ENCODE peak calls at places on chromosomes 4 and X, in six cellular contexts. L is prostate gland, T is breast epithelium, N is endothelial cell of umbilical vein, D is suprapubic skin, H is SK-N-SH. Z is an unnamed sample.

GRCh38 chrX:98362630-98363029 is 1478.9 kb downstream of the RPA4 start:
- DNase-seq in L (no peak), D (no peak), N (no peak), T (no peak), H (no peak), Z (no peak)

GRCh38 chr4:13535708-13536361 is 8.5 kb downstream of the NKX3-2 start:
- DNase-seq in T (no peak), D (no peak), L (no peak), N (no peak), H (peak; percentile 52), Z (no peak)

GRCh38 chrX:20418379-20418778 is 151.7 kb upstream of the RPS6KA3 start:
- DNase-seq in D (no peak), L (no peak), N (no peak), H (no peak), T (no peak), Z (no peak)

GRCh38 chr4:103100691-103101090 is 1.1 kb upstream of the BDH2 start:
- DNase-seq in D (no peak), H (no peak), N (no peak), L (no peak), T (no peak), Z (no peak)

GRCh38 chr4:21819086-21819485 is 129.5 kb downstream of the KCNIP4 start:
- DNase-seq in L (no peak), T (no peak), D (no peak), H (no peak), N (peak; percentile 55), Z (no peak)

GRCh38 chr4:56512166-56512565 is 6.6 kb downstream of the ARL9 start:
- DNase-seq in N (no peak), T (no peak), L (no peak), H (no peak), D (no peak), Z (no peak)

GRCh38 chrX:129653985-129654651 is 638 bp downstream of the APLN start:
- DNase-seq in H (peak; percentile 74), L (no peak), T (no peak), D (no peak), N (no peak), Z (peak; percentile 40)

GRCh38 chr4:3402409-3403103 is 39.2 kb upstream of the HGFAC start:
- DNase-seq in N (no peak), T (no peak), H (no peak), D (no peak), L (no peak), Z (no peak)

GRCh38 chr4:6500481-6501135 is 28.2 kb upstream of the PPP2R2C start:
- DNase-seq in H (no peak), L (no peak), N (no peak), T (no peak), D (peak; percentile 43), Z (no peak)

GRCh38 chr4:3342182-3342854 is 49.5 kb downstream of the RGS12 start:
- DNase-seq in H (no peak), N (peak; percentile 81), T (peak; percentile 15), L (no peak), D (no peak), Z (no peak)

GRCh38 chrX:19110642-19111041 is 11.6 kb downstream of the ADGRG2 start:
- DNase-seq in T (no peak), L (no peak), D (no peak), H (no peak), N (no peak), Z (no peak)

GRCh38 chr4:1371831-1372165 is 24.8 kb downstream of the UVSSA start:
- DNase-seq in H (no peak), L (no peak), T (no peak), N (no peak), D (no peak), Z (no peak)

GRCh38 chrX:49844622-49845021 is 15.5 kb downstream of the PAGE4 start:
- DNase-seq in L (no peak), N (no peak), D (no peak), T (no peak), H (no peak), Z (no peak)

GRCh38 chrX:71814123-71814912 is 51.2 kb downstream of the CXorf49B start:
- DNase-seq in N (no peak), L (no peak), D (no peak), H (no peak), T (no peak), Z (no peak)

GRCh38 chr4:46390353-46391058 is 578 bp upstream of the GABRA2 start:
- DNase-seq in N (no peak), L (no peak), T (no peak), H (no peak), D (no peak), Z (no peak)

GRCh38 chr4:118992149-118992548 is 103.5 kb downstream of the SYNPO2 start:
- DNase-seq in T (no peak), L (no peak), H (no peak), N (no peak), D (no peak), Z (no peak)

GRCh38 chr4:165027762-165028402 is 3.9 kb upstream of the TRIM60 start:
- DNase-seq in T (no peak), D (no peak), H (no peak), N (no peak), L (no peak), Z (no peak)

GRCh38 chr4:1798530-1799363 is 5.7 kb downstream of the FGFR3 start:
- DNase-seq in H (no peak), L (no peak), N (no peak), D (no peak), T (no peak), Z (no peak)

GRCh38 chrX:97367149-97367548 is 483.4 kb downstream of the RPA4 start:
- DNase-seq in D (no peak), L (no peak), T (no peak), N (no peak), H (no peak), Z (no peak)

GRCh38 chr4:336099-336892 is 1.3 kb upstream of the ZNF141 start:
- DNase-seq in T (peak; percentile 19), D (no peak), L (no peak), H (peak; percentile 78), N (no peak), Z (no peak)

GRCh38 chrX:135194684-135195083 is 23.5 kb upstream of the CT55 start:
- DNase-seq in D (no peak), L (no peak), N (no peak), T (no peak), H (peak; percentile 11), Z (no peak)

GRCh38 chrX:136627381-136627780 is 20.6 kb upstream of the CD40LG start:
- DNase-seq in T (no peak), H (no peak), N (no peak), L (no peak), D (no peak), Z (no peak)

GRCh38 chr4:169252339-169253086 is 18.2 kb downstream of the SH3RF1 start:
- DNase-seq in H (no peak), N (peak; percentile 87), T (no peak), L (no peak), D (no peak), Z (no peak)

GRCh38 chr4:18981234-18981615 is 959.7 kb upstream of the LCORL start:
- DNase-seq in L (no peak), N (no peak), T (no peak), H (no peak), D (no peak), Z (no peak)

GRCh38 chrX:101291204-101291603 is at the start of gene TAF7L:
- DNase-seq in T (no peak), N (peak; percentile 1), D (no peak), L (no peak), H (peak; percentile 53), Z (no peak)

GRCh38 chr4:121714548-121714947 is 17.8 kb upstream of the ANXA5 start:
- DNase-seq in D (no peak), N (peak; percentile 50), L (no peak), H (no peak), T (no peak), Z (no peak)

GRCh38 chr4:121712783-121713182 is 16.0 kb upstream of the ANXA5 start:
- DNase-seq in D (no peak), N (no peak), L (no peak), T (no peak), H (no peak), Z (no peak)

GRCh38 chr4:121712001-121712655 is 15.3 kb upstream of the ANXA5 start:
- DNase-seq in N (no peak), D (no peak), H (no peak), L (no peak), T (no peak), Z (no peak)

GRCh38 chr4:121709766-121710405 is 13.1 kb upstream of the ANXA5 start:
- DNase-seq in T (no peak), D (no peak), L (no peak), H (no peak), N (no peak), Z (no peak)

DNA sequence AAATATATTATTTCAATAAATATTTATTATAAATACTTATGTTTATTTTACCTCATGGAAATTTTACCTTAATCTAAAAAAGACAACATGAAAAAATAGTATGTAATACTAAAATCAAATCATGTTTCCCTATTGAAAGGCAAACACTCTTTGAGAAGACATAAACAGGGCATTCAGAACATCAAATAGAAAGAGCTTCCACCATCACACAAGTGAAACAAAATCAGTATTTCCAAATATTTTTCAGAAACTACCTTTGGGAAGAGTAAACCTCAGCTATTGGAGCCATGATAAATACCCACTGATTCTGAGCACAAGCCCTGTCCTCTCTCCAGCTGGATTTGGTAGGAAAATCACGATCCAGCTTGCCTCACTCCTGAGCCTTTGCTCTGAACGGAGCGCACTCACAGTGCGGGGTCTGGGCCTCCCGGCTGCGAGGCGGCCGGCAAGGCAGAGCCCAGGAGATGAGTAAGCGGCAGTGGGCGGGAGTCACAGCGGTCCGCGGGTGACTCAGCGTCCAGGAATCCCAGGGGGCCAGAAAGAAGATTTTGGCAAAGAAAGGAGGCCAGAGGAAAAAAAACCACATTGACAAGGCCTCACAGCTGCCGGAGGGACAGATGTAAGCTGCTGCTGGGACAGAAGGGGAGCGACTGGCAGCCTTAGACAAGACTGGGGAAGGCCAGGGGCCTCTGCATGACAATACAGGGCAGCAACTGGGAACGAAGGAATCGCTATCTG is 14.7 kb upstream of the ANXA5 start:
- DNase-seq in L (peak; percentile 28), T (peak; percentile 78), H (peak; percentile 65), D (peak; percentile 88), N (peak; percentile 90), Z (peak; percentile 57)
- TF ChIP-seq POLR2AphosphoS5 in L (peak; percentile 22), T (peak; percentile 66), H (peak; percentile 76), D (peak; percentile 79), N (peak; percentile 90), Z (peak; percentile 69)

DNA sequence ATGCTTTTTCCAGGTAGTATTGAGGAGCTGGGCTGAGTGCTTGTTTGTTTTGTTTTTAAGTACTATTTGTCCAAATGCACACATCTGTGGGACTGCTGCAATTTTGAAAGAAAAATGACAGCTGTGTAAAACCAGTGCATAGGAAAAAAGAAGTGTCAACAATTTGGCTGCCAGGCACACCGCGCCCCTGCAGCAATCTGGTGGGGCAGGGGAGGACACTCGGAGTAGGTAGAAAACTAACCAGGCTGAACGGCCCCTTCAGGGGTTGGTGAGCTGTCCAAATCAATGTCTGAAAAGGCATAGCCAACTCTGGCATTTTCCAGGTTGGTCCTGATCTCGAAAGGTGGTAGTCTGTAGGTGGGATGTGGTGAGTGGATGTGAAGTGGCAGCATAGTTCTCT is 1.1 kb downstream of the LDOC1 start:
- DNase-seq in N (no peak), L (no peak), D (no peak), H (no peak), T (no peak), Z (no peak)
- H3K4me3 ChIP-seq in N (peak overlapping the region; percentile 68), L (peak overlapping the region; percentile 48), D (peak overlapping the region; percentile 55), H (peak overlapping the region; percentile 69), T (peak overlapping the region; percentile 64), Z (peak overlapping the region; percentile 62)

GRCh38 chrX:53447441-53447840 is 13.3 kb upstream of the HSD17B10 start:
- DNase-seq in D (no peak), L (no peak), T (no peak), N (no peak), H (no peak), Z (no peak)
- TF ChIP-seq POLR2AphosphoS5 in D (no peak), L (no peak), T (no peak), N (no peak), H (no peak), Z (no peak)

GRCh38 chr4:92091335-92091734 is 212.4 kb upstream of the GRID2 start:
- DNase-seq in T (no peak), N (no peak), L (no peak), D (no peak), H (no peak), Z (no peak)
- H3K4me3 ChIP-seq in T (no peak overlapping the region), N (no peak overlapping the region), L (no peak overlapping the region), D (no peak overlapping the region), H (no peak overlapping the region), Z (no peak overlapping the region)